ENCODE peak calls at places on chromosomes 5 and 9, in five cellular contexts. A is ascending aorta, U is GM20000, Q is occipital lobe, G is mucosa of descending colon. K is an unnamed sample.

GRCh38 chr5:57832873-57833272 is 350.3 kb upstream of the ACTBL2 start:
- DNase-seq in A (no peak), U (no peak), Q (no peak), G (no peak), K (peak)

GRCh38 chr5:168339151-168340140 is 48.0 kb downstream of the WWC1 start:
- DNase-seq in A (no peak), U (no peak), Q (no peak), G (no peak), K (no peak)

GRCh38 chr9:589723-590122 is 251.8 kb upstream of the DMRT1 start:
- DNase-seq in A (no peak), U (no peak), Q (no peak), G (no peak), K (no peak)

GRCh38 chr5:15320896-15321295 is 179.1 kb upstream of the FBXL7 start:
- DNase-seq in A (no peak), U (no peak), Q (peak), G (no peak), K (no peak)

GRCh38 chr5:1031306-1031959 is 22.8 kb downstream of the NKD2 start:
- DNase-seq in A (no peak), U (no peak), Q (no peak), G (no peak), K (no peak)

GRCh38 chr9:93890436-93890935 is 64.7 kb downstream of the BARX1 start:
- DNase-seq in A (no peak), U (no peak), Q (no peak), G (no peak), K (peak)

GRCh38 chr9:98262056-98262455 is 6.6 kb upstream of the TBC1D2 start:
- DNase-seq in A (no peak), U (no peak), Q (no peak), G (no peak), K (no peak)

GRCh38 chr5:62168882-62169281 is 137.1 kb upstream of the KIF2A start:
- DNase-seq in A (no peak), U (no peak), Q (no peak), G (no peak), K (peak)

GRCh38 chr5:164289526-164289925 is 784.1 kb downstream of the MAT2B start:
- DNase-seq in A (no peak), U (no peak), Q (no peak), G (no peak), K (no peak)

GRCh38 chr5:150556859-150557506 is 49.1 kb downstream of the NDST1 start:
- DNase-seq in A (no peak), U (no peak), Q (no peak), G (no peak), K (no peak)

GRCh38 chr9:134066923-134067851 is 639 bp downstream of the BRD3 start:
- DNase-seq in A (peak), U (peak), Q (no peak), G (no peak), K (no peak)